ENCODE peak calls at places on chromosome 16, in eight cellular contexts. G, K, E, F, M, T, B and P are unnamed samples. For H3K4me1, the result is how much of the 10 kb centered on the place peaks cover.

GRCh38 chr16:30894540-30895368 is 877 bp upstream of the BCL7C start:
- DNase-seq in G (no peak), K (no peak), E (no peak), F (no peak), M (no peak), T (no peak), B (no peak), P (no peak)

GRCh38 chr16:86620184-86620583 is 41.8 kb downstream of the FOXL1 start:
- DNase-seq in G (no peak), K (no peak), E (no peak), F (no peak), M (no peak), T (no peak), B (no peak), P (no peak)

GRCh38 chr16:59042296-59042695 is 308.2 kb upstream of the GOT2 start:
- DNase-seq in G (no peak), K (no peak), E (no peak), F (no peak), M (no peak), T (no peak), B (no peak), P (no peak)

GRCh38 chr16:84836234-84836647 is 16.5 kb downstream of the CRISPLD2 start:
- DNase-seq in G (peak), K (no peak), E (peak), F (peak), M (peak), T (no peak), B (peak), P (no peak)

GRCh38 chr16:89473791-89474414 is 16.5 kb downstream of the ANKRD11 start:
- DNase-seq in G (no peak), K (no peak), E (peak), F (no peak), M (no peak), T (peak), B (no peak), P (no peak)

GRCh38 chr16:2159052-2159838 is 3.7 kb downstream of the TRAF7 start:
- DNase-seq in G (peak), K (no peak), E (peak), F (no peak), M (no peak), T (no peak), B (peak), P (peak)

GRCh38 chr16:57262841-57263584 is 18.0 kb downstream of the ARL2BP start:
- DNase-seq in G (no peak), K (peak), E (no peak), F (no peak), M (no peak), T (no peak), B (no peak), P (no peak)

GRCh38 chr16:1333149-1333812 is at the start of gene BAIAP3:
- DNase-seq in G (no peak), K (no peak), E (no peak), F (peak), M (peak), T (no peak), B (no peak), P (peak)

GRCh38 chr16:396605-397004 is 394 bp upstream of the NME4 start:
- DNase-seq in G (no peak), K (no peak), E (peak), F (peak), M (peak), T (peak), B (no peak), P (peak)

GRCh38 chr16:85211247-85211910 is 99.1 kb upstream of the CIBAR2 start:
- DNase-seq in G (no peak), K (no peak), E (no peak), F (no peak), M (no peak), T (no peak), B (no peak), P (no peak)

GRCh38 chr16:90035902-90036301 is 16.6 kb upstream of the DBNDD1 start:
- DNase-seq in G (no peak), K (no peak), E (no peak), F (no peak), M (no peak), T (no peak), B (no peak), P (no peak)

GRCh38 chr16:15766918-15767317 is 89.9 kb downstream of the MYH11 start:
- DNase-seq in G (no peak), K (no peak), E (no peak), F (no peak), M (no peak), T (no peak), B (no peak), P (no peak)

GRCh38 chr16:70804153-70804728 is 3.3 kb upstream of the VAC14 start:
- DNase-seq in G (no peak), K (no peak), E (peak), F (no peak), M (no peak), T (no peak), B (no peak), P (no peak)

GRCh38 chr16:12798846-12799245 is 4.8 kb downstream of the CPPED1 start:
- DNase-seq in G (no peak), K (no peak), E (no peak), F (no peak), M (no peak), T (no peak), B (no peak), P (no peak)

GRCh38 chr16:84349852-84350565 is 18.3 kb upstream of the ATP2C2 start:
- DNase-seq in G (peak), K (no peak), E (no peak), F (no peak), M (no peak), T (no peak), B (no peak), P (no peak)

GRCh38 chr16:17224859-17225258 is 245.9 kb downstream of the XYLT1 start:
- DNase-seq in G (no peak), K (no peak), E (peak), F (peak), M (no peak), T (peak), B (peak), P (no peak)

GRCh38 chr16:84228321-84228838 is 11.4 kb downstream of the KCNG4 start:
- DNase-seq in G (peak), K (peak), E (peak), F (peak), M (no peak), T (no peak), B (peak), P (peak)

GRCh38 chr16:80084614-80085013 is 456.2 kb upstream of the DYNLRB2 start:
- DNase-seq in G (no peak), K (peak), E (no peak), F (peak), M (peak), T (no peak), B (peak), P (no peak)

GRCh38 chr16:48276102-48276501 is 28.8 kb upstream of the ABCC11 start:
- DNase-seq in G (no peak), K (no peak), E (peak), F (peak), M (no peak), T (no peak), B (no peak), P (no peak)

DNA sequence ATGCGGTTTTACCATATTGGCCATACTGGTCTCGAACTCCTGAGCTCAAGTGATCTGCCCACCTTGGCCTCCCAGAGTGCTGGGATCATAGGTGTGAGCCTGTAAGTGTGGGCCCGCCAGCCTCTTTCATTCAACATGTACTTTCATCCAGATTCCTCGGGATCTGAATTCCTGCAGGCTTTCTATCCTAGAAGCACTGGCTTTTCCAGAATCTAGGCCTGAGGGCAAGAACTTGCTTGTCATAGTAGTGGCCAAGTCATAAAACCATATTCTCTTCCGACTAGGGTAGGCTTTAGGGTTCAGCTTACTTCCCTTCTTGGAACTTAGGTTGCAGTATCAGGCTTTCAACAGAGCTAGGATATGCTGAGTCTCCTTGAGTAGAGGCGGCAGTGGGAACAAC is 15.4 kb downstream of the SLC7A6 start:
- DNase-seq in G (no peak), K (no peak), E (no peak), F (no peak), M (no peak), T (no peak), B (no peak), P (no peak)
- H3K4me1 ChIP-seq in G (under half), K (under half), E (under half), F (under half), M (under half), T (under half), B (under half), P (under half)

GRCh38 chr16:81493755-81494433 is 49.3 kb downstream of the CMIP start:
- DNase-seq in G (peak), K (peak), E (peak), F (peak), M (no peak), T (no peak), B (peak), P (no peak)

GRCh38 chr16:81494434-81494806 is 49.8 kb downstream of the CMIP start:
- DNase-seq in G (peak), K (no peak), E (no peak), F (no peak), M (no peak), T (no peak), B (no peak), P (no peak)

GRCh38 chr16:81496742-81497141 is 52.1 kb downstream of the CMIP start:
- DNase-seq in G (peak), K (no peak), E (no peak), F (no peak), M (no peak), T (no peak), B (no peak), P (no peak)

GRCh38 chr16:81494888-81495287 is 50.3 kb downstream of the CMIP start:
- DNase-seq in G (no peak), K (no peak), E (no peak), F (no peak), M (no peak), T (no peak), B (no peak), P (no peak)

GRCh38 chr16:81495321-81496234 is 51.0 kb downstream of the CMIP start:
- DNase-seq in G (peak), K (no peak), E (no peak), F (peak), M (no peak), T (no peak), B (no peak), P (no peak)
- H3K4me1 ChIP-seq in G (under half), K (under half), E (under half), F (under half), M (under half), T (under half), B (under half), P (under half)

DNA sequence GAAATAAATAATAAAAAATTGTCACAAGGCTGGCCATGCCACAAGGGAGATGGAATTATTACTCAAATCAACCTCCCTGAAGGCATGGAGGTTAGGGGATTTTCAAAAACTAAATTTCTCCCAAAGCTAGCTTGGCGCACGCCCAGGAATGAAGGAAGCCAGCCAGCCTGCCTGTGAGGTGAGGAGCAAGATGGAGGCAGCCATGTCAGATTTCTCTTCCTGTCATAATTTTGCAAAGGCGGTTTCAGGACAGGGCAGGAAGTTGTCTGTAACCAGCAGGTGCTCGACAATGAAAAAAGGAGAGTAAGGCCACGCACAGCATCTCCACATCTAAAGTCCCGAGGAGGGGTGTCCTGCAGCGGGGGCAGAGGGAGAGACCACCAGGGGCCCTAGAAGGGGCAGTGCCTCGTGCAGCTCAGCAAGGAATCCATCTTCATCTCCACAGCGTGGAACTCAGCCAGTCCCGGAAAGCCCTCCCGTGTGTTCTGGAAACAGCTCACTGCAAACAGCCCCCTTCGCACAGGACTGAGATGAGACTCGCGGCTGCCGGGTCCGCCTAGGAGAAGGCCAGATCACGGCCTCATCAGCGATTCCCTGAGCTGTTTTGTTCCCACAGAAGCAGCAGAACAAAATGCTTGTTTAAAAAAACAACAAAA is 47.8 kb downstream of the SLC7A5 start:
- DNase-seq in G (no peak), K (no peak), E (no peak), F (no peak), M (no peak), T (peak), B (no peak), P (peak)
- H3K4me1 ChIP-seq in G (under half), K (under half), E (under half), F (under half), M (under half), T (under half), B (under half), P (under half)

GRCh38 chr16:11361751-11362742 is 16.8 kb downstream of the RMI2 start:
- DNase-seq in G (no peak), K (no peak), E (no peak), F (no peak), M (no peak), T (peak), B (no peak), P (no peak)
- H3K4me1 ChIP-seq in G (under half), K (half or more), E (under half), F (under half), M (under half), T (under half), B (under half), P (under half)

DNA sequence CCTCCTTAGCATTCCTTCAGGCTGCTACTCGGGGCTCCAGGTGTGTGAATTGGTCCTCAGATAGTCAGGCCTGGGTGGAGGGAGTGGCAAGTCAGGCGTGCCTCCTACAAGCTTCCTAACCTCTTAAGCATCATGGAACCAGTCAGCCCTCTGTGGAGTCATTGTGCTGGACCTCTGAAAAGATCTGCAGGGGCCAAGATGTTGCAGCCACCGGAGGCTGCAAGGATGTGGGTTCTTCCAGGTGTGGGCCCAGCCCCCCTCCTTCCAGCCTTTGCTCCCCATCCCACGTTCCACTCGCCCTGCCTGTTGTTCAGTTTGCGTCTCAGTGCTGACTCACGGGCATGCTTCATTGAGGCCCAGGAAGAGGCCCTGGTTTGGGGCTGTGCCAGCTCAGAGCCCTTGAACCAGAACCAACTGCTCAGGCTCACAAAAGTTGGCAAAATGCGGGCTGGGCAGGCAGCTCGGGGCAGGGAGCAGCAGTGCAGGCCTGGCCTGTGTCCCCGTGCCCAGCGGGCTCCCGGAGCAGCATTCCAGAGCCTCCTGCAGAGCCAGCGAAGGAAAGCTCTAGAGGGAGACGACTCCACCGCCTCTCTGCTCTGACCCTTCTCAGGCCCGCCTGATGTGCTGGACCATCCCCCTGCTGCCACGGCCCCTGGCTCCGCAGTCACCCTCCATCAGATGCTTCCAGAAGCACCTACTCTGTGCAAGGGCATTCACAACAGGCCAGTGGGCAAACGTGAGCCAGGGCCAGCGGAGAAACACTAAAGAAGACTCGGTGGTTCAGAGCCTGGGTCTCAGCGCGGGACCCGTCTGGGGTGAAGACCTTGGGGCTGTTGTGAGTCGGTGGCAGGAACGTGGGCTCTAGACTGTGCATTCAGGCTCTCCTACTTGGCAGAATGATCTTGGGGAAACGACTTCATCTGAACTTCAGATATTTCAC is 7.5 kb downstream of the LDHD start:
- DNase-seq in G (peak), K (no peak), E (peak), F (peak), M (no peak), T (peak), B (peak), P (peak)
- H3K4me1 ChIP-seq in G (under half), K (under half), E (under half), F (under half), M (under half), T (half or more), B (under half), P (under half)

GRCh38 chr16:3656491-3657468 is 2.3 kb downstream of the DNASE1 start:
- DNase-seq in G (peak), K (peak), E (no peak), F (peak), M (no peak), T (no peak), B (peak), P (no peak)
- H3K4me1 ChIP-seq in G (under half), K (under half), E (under half), F (under half), M (under half), T (under half), B (under half), P (under half)